ENCODE peak calls at places on chromosomes 7 and 10, in four cellular contexts. J is K562, N is GM12878, B is H1. X is an unnamed sample.

GRCh38 chr10:132185601-132186487 is 904 bp upstream of the DPYSL4 start:
- DNase-seq in N (no peak), J (peak), B (peak), X (no peak)

GRCh38 chr10:60096761-60097513 is 190.6 kb upstream of the CCDC6 start:
- DNase-seq in J (peak), N (no peak), B (no peak), X (no peak)

GRCh38 chr10:124450010-124450782 is at the start of gene NKX1-2:
- DNase-seq in B (peak), J (no peak), N (no peak), X (no peak)

GRCh38 chr7:132171130-132171576 is 405.1 kb downstream of the PLXNA4 start:
- DNase-seq in B (no peak), N (no peak), J (no peak), X (no peak)

GRCh38 chr7:149620961-149621360 is 123.4 kb upstream of the ZNF746 start:
- DNase-seq in N (no peak), B (no peak), J (no peak), X (no peak)

GRCh38 chr7:100013328-100013676 is 2.1 kb upstream of the ZKSCAN1 start:
- DNase-seq in N (no peak), B (no peak), J (no peak), X (no peak)

GRCh38 chr7:151408839-151409554 is 841 bp downstream of the WDR86 start:
- DNase-seq in B (peak), J (no peak), N (peak), X (peak)

GRCh38 chr7:46750321-46750865 is 829.3 kb upstream of the IGFBP3 start:
- DNase-seq in J (no peak), N (no peak), B (no peak), X (no peak)

GRCh38 chr7:985915-986741 is 3.1 kb downstream of the CYP2W1 start:
- DNase-seq in J (peak), B (no peak), N (no peak), X (no peak)

GRCh38 chr7:32378991-32379390 is 111.2 kb downstream of the LSM5 start:
- DNase-seq in J (no peak), B (no peak), N (no peak), X (no peak)

GRCh38 chr7:119482209-119482608 is 790.8 kb upstream of the KCND2 start:
- DNase-seq in J (peak), N (peak), B (peak), X (peak)

GRCh38 chr10:98006266-98006665 is 24.2 kb downstream of the CRTAC1 start:
- DNase-seq in J (peak), N (no peak), B (no peak), X (no peak)

GRCh38 chr7:79241288-79242055 is 212.0 kb downstream of the MAGI2 start:
- DNase-seq in J (no peak), B (no peak), N (no peak), X (no peak)

GRCh38 chr7:74193054-74193453 is 16.8 kb upstream of the LAT2 start:
- DNase-seq in B (no peak), N (no peak), J (no peak), X (no peak)

GRCh38 chr10:124916098-124916584 is 25.8 kb upstream of the ZRANB1 start:
- DNase-seq in B (no peak), J (peak), N (no peak), X (no peak)

GRCh38 chr10:73060738-73061635 is 35.7 kb downstream of the P4HA1 start:
- DNase-seq in N (no peak), J (peak), B (no peak), X (peak)

GRCh38 chr10:9024210-9024609 is 969.7 kb downstream of the GATA3 start:
- DNase-seq in J (no peak), N (no peak), B (no peak), X (no peak)

GRCh38 chr10:132401396-132402168 is 4.6 kb downstream of the PWWP2B start:
- DNase-seq in N (no peak), J (no peak), B (no peak), X (no peak)

GRCh38 chr7:17646181-17646956 is 293.9 kb downstream of the SNX13 start:
- DNase-seq in B (no peak), N (no peak), J (no peak), X (no peak)

GRCh38 chr7:27170936-27171635 is 3.0 kb downstream of the HOXA10 start:
- DNase-seq in B (peak), J (no peak), N (no peak), X (peak)

GRCh38 chr7:127594490-127594889 is 954 bp downstream of the FSCN3 start:
- DNase-seq in J (no peak), N (no peak), B (no peak), X (peak)

GRCh38 chr10:49081532-49082275 is 33.6 kb downstream of the VSTM4 start:
- DNase-seq in N (no peak), B (peak), J (no peak), X (peak)

GRCh38 chr7:97024209-97025129 is at the start of gene DLX5:
- DNase-seq in N (no peak), B (peak), J (no peak), X (peak)

GRCh38 chr7:67398916-67399315 is 402.3 kb downstream of the TYW1 start:
- DNase-seq in B (no peak), J (no peak), N (no peak), X (no peak)

GRCh38 chr10:112852308-112852707 is 97.7 kb upstream of the TCF7L2 start:
- DNase-seq in B (no peak), N (no peak), J (no peak), X (no peak)

GRCh38 chr10:131854579-131855335 is 46.1 kb upstream of the PPP2R2D start:
- DNase-seq in N (no peak), J (peak), B (no peak), X (no peak)

GRCh38 chr10:14712991-14713422 is 61.7 kb downstream of the FAM107B start:
- DNase-seq in J (no peak), N (no peak), B (no peak), X (peak)

GRCh38 chr7:41733063-41733398 is 30.1 kb upstream of the INHBA start:
- DNase-seq in N (no peak), B (no peak), J (no peak), X (no peak)

GRCh38 chr7:41730668-41731067 is 27.8 kb upstream of the INHBA start:
- DNase-seq in B (no peak), J (no peak), N (no peak), X (no peak)

GRCh38 chr7:41731486-41732278 is 28.8 kb upstream of the INHBA start:
- DNase-seq in J (no peak), B (no peak), N (peak), X (no peak)

DNA sequence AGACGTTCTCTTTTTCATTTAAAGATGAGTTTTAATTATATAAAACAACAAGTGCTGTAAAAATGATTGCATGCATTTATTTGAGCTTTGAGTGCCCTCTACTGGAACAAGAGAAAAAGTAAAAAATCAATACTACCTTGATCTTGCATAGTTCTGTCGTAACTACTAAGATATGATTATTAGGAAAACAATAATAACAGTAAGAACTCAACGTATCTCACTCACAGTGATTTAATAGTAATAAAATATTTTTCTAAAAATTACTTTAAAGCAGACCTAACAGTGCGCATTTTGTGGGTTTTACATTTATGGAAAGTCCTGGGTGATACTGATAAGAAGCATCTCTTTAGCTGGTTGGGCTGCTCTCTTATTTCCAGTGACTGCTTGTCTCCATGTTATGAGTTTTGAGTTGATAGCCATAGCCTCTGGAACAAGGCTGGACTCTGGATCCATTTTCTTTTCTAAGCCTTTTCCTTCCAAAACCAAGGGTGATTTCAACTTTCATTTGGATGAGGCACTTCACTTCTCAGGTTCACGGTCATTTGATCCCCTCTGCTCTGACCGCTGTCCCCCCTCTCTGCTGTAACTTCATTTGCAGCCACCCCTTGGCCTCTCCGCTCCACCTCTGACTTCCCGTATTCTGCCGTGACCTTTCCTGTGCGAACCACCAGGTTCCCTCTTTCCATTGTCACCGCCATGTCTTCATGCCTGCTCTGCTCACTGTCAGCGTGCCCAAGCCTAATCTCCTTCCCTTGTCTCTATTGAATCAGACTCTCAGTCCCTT is 29.6 kb upstream of the INHBA start:
- DNase-seq in N (no peak), B (no peak), J (peak), X (no peak)
- TF ChIP-seq EP300 in N (no peak), B (no peak), J (no peak), X (no peak)

DNA sequence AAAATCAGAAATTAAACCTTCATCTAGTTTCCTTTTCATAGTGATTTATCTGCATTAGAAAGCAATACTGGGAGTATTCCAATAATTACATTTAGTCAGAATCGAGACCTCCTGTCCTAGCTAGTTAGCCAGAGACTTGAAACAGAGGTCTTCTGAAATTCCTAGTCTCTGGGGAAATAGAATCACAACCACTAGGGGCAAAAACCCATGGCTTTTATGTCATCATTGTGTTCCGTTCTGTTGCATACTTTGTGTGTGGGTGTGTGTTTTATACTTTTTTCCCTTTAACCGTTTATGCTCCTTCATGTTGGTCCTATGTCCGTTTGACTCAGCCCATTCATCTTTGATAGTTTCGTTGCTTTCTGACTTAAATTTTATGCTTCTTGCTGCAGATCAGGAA is 79.8 kb downstream of the RALA start:
- DNase-seq in J (no peak), N (no peak), B (no peak), X (no peak)
- TF ChIP-seq ATF2 in J (no peak), N (no peak), B (no peak), X (no peak)

GRCh38 chr10:101238732-101239105 is 9.5 kb upstream of the LBX1 start:
- DNase-seq in N (no peak), B (no peak), J (peak), X (no peak)
- TF ChIP-seq RAD21 in N (peak), B (peak), J (no peak), X (peak)

GRCh38 chr10:31698169-31698890 is 230.3 kb downstream of the ARHGAP12 start:
- DNase-seq in N (no peak), J (no peak), B (no peak), X (no peak)
- TF ChIP-seq EP300 in N (no peak), J (no peak), B (no peak), X (no peak)

X was measured in HepG2.